ENCODE peak calls at places on chromosomes 4 and X, in eight cellular contexts. H, F, K, V, U, B, O and X are unnamed samples.

GRCh38 chr4:72513227-72513626 is 55.8 kb downstream of the ADAMTS3 start:
- DNase-seq in H (no peak), F (no peak), K (no peak), V (no peak), U (no peak), B (no peak), O (no peak), X (no peak)

GRCh38 chrX:133570549-133570948 is 155.3 kb upstream of the GPC4 start:
- DNase-seq in H (no peak), F (no peak), K (no peak), V (no peak), U (no peak), B (no peak), O (no peak), X (no peak)

GRCh38 chr4:4666693-4667642 is 125.1 kb upstream of the STX18 start:
- DNase-seq in H (no peak), F (no peak), K (no peak), V (no peak), U (peak; percentile 31), B (no peak), O (no peak), X (peak; percentile 73)

GRCh38 chr4:30616943-30617646 is 103.1 kb upstream of the PCDH7 start:
- DNase-seq in H (no peak), F (no peak), K (no peak), V (no peak), U (no peak), B (no peak), O (no peak), X (no peak)

GRCh38 chrX:9555354-9555753 is 90.5 kb downstream of the TBL1X start:
- DNase-seq in H (no peak), F (no peak), K (no peak), V (no peak), U (no peak), B (no peak), O (no peak), X (no peak)

GRCh38 chr4:185212566-185212965 is 3.2 kb downstream of the SNX25 start:
- DNase-seq in H (no peak), F (no peak), K (no peak), V (no peak), U (no peak), B (no peak), O (no peak), X (no peak)

GRCh38 chrX:42946544-42947223 is 168.7 kb upstream of the PPP1R2C start:
- DNase-seq in H (no peak), F (no peak), K (no peak), V (no peak), U (no peak), B (no peak), O (no peak), X (no peak)

GRCh38 chr4:173076903-173077629 is 91.5 kb upstream of the GALNT7 start:
- DNase-seq in H (no peak), F (no peak), K (no peak), V (no peak), U (no peak), B (no peak), O (no peak), X (no peak)

GRCh38 chr4:186144180-186144579 is 39.7 kb downstream of the FAM149A start:
- DNase-seq in H (no peak), F (no peak), K (no peak), V (no peak), U (peak; percentile 62), B (no peak), O (no peak), X (peak; percentile 32)

GRCh38 chrX:130110379-130111219 is at the start of gene ELF4:
- DNase-seq in H (peak; percentile 55), F (peak; percentile 88), K (peak; percentile 86), V (peak; percentile 74), U (peak; percentile 77), B (peak; percentile 64), O (no peak), X (peak; percentile 63)

GRCh38 chrX:130111220-130111934 is 1.1 kb upstream of the ELF4 start:
- DNase-seq in H (no peak), F (peak; percentile 86), K (peak; percentile 55), V (no peak), U (no peak), B (no peak), O (no peak), X (no peak)

GRCh38 chrX:130111935-130112221 is 1.6 kb upstream of the ELF4 start:
- DNase-seq in H (no peak), F (no peak), K (no peak), V (no peak), U (no peak), B (no peak), O (no peak), X (no peak)

GRCh38 chrX:130108647-130109428 is 1.5 kb downstream of the ELF4 start:
- DNase-seq in H (no peak), F (peak; percentile 90), K (peak; percentile 78), V (peak; percentile 84), U (peak; percentile 46), B (peak; percentile 53), O (no peak), X (peak; percentile 53)

GRCh38 chrX:130109429-130110378 is 593 bp downstream of the ELF4 start:
- DNase-seq in H (no peak), F (peak; percentile 86), K (peak; percentile 54), V (no peak), U (peak; percentile 40), B (peak; percentile 35), O (no peak), X (peak; percentile 24)
- H3K4me1 ChIP-seq in H (peaks cover 20% of the 10 kb centered on the region), F (no peaks in the 10 kb centered on the region), K (peaks cover 43% of the 10 kb centered on the region), V (no peaks in the 10 kb centered on the region), U (peaks cover 7% of the 10 kb centered on the region), B (peaks cover 19% of the 10 kb centered on the region), O (peaks cover 38% of the 10 kb centered on the region), X (peaks cover 7% of the 10 kb centered on the region)

DNA sequence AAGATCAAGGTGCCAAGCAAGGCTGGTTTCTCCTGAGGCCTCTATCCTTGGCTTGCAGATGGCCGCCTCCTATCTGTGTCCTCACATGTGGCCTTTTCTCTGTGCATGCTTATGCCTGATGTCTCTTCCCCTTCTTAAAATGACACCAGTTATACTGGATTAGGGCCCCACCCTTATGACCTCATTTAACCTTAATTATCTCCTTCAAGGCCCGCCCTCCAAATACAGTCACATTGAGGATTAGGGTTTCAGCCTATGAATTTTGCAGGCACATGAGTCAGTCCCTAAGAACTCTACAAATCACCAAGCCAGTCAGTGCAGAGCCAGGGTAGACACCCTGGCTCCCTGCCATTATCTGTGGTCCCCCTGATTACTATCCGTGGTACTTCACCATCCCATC is 51.6 kb downstream of the MAML3 start:
- DNase-seq in H (no peak), F (no peak), K (no peak), V (no peak), U (no peak), B (no peak), O (no peak), X (no peak)
- H3K4me1 ChIP-seq in H (peaks cover 15% of the 10 kb centered on the region), F (peaks cover 23% of the 10 kb centered on the region), K (peaks cover 48% of the 10 kb centered on the region), V (no peaks in the 10 kb centered on the region), U (peaks cover 30% of the 10 kb centered on the region), B (peaks cover 23% of the 10 kb centered on the region), O (peaks cover 26% of the 10 kb centered on the region), X (peaks cover 14% of the 10 kb centered on the region)

DNA sequence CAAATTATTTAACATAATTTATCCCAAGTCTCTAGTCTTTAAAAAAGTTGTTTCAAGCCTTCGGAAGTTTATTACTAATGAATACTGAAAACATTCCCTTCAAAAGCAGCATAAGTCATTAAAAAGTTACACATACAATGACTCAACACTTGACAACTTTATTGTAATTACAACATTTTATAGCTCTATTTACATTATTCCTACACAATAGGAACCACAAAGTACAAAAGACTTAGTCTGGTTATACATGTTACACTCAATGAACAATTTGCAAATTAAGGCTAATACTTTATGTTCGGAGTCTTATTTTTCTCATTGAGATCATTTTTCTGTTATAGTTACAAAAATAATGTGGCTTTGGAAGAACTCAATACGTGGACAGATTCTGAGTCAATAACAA is 114.4 kb upstream of the POF1B start:
- DNase-seq in H (no peak), F (no peak), K (no peak), V (no peak), U (no peak), B (no peak), O (no peak), X (no peak)
- H3K4me1 ChIP-seq in H (no peaks in the 10 kb centered on the region), F (no peaks in the 10 kb centered on the region), K (no peaks in the 10 kb centered on the region), V (no peaks in the 10 kb centered on the region), U (no peaks in the 10 kb centered on the region), B (no peaks in the 10 kb centered on the region), O (no peaks in the 10 kb centered on the region), X (no peaks in the 10 kb centered on the region)

GRCh38 chr4:139898293-139898692 is 232.7 kb downstream of the MGST2 start:
- DNase-seq in H (no peak), F (no peak), K (no peak), V (no peak), U (no peak), B (no peak), O (no peak), X (no peak)
- H3K4me1 ChIP-seq in H (no peaks in the 10 kb centered on the region), F (no peaks in the 10 kb centered on the region), K (peaks cover 44% of the 10 kb centered on the region), V (no peaks in the 10 kb centered on the region), U (peaks cover 14% of the 10 kb centered on the region), B (no peaks in the 10 kb centered on the region), O (peaks cover 26% of the 10 kb centered on the region), X (no peaks in the 10 kb centered on the region)

GRCh38 chrX:65689377-65689776 is 21.9 kb downstream of the MSN start:
- DNase-seq in H (no peak), F (no peak), K (no peak), V (no peak), U (no peak), B (no peak), O (no peak), X (no peak)

GRCh38 chrX:65687367-65687766 is 19.9 kb downstream of the MSN start:
- DNase-seq in H (no peak), F (no peak), K (no peak), V (no peak), U (no peak), B (no peak), O (no peak), X (no peak)

GRCh38 chrX:65688403-65688881 is 21.0 kb downstream of the MSN start:
- DNase-seq in H (no peak), F (no peak), K (no peak), V (peak; percentile 61), U (no peak), B (peak; percentile 70), O (no peak), X (no peak)

GRCh38 chrX:65685112-65685511 is 17.7 kb downstream of the MSN start:
- DNase-seq in H (no peak), F (no peak), K (no peak), V (no peak), U (no peak), B (no peak), O (no peak), X (no peak)

DNA sequence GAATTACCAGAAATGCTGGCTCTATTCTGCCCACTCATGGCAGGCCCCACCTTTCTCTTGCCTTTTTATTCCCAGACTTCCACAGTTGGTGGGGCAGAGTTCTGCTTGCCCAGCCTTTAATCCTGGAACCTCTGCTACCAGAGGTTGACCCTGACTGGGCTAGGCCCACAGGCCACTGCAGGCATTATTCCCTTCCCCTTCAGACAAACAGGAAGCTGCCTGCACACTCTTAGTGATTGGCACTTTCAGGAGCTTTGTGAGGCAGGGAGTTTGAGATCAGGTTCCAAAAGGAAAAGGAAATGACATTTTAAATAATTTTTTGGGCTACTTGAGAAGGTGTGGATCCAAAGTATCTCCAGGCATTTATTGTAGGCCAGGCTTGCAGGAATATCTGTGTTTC is 18.8 kb downstream of the MSN start:
- DNase-seq in H (no peak), F (no peak), K (no peak), V (no peak), U (no peak), B (no peak), O (no peak), X (no peak)
- H3K4me1 ChIP-seq in H (peaks cover 93% of the 10 kb centered on the region), F (peaks cover 55% of the 10 kb centered on the region), K (peaks cover 79% of the 10 kb centered on the region), V (no peaks in the 10 kb centered on the region), U (no peaks in the 10 kb centered on the region), B (peaks cover 85% of the 10 kb centered on the region), O (peaks cover 44% of the 10 kb centered on the region), X (no peaks in the 10 kb centered on the region)

GRCh38 chr4:15652191-15652590 is 3.0 kb downstream of the FBXL5 start:
- DNase-seq in H (no peak), F (no peak), K (no peak), V (no peak), U (no peak), B (no peak), O (no peak), X (no peak)
- H3K4me1 ChIP-seq in H (peaks cover 71% of the 10 kb centered on the region), F (peaks cover 38% of the 10 kb centered on the region), K (peaks cover 59% of the 10 kb centered on the region), V (peaks cover 4% of the 10 kb centered on the region), U (peaks cover 36% of the 10 kb centered on the region), B (peaks cover 53% of the 10 kb centered on the region), O (peaks cover 69% of the 10 kb centered on the region), X (peaks cover 14% of the 10 kb centered on the region)